ENCODE peak calls at places on chromosome 2, in nine cellular contexts. D, K, F, M, E, I, U, A and L are unnamed samples.

GRCh38 chr2:51079945-51080344 is 48.0 kb upstream of the NRXN1 start:
- DNase-seq in D (no peak), K (no peak), F (no peak), M (peak; percentile 16), E (no peak), I (no peak), U (no peak), A (no peak), L (no peak)

GRCh38 chr2:62939735-62940491 is 110.7 kb upstream of the OTX1 start:
- DNase-seq in D (no peak), K (no peak), F (no peak), M (peak; percentile 96), E (no peak), I (no peak), U (no peak), A (no peak), L (no peak)

GRCh38 chr2:220076734-220077133 is 449.3 kb downstream of the SLC4A3 start:
- DNase-seq in D (no peak), K (no peak), F (no peak), M (peak; percentile 88), E (no peak), I (no peak), U (peak; percentile 12), A (peak; percentile 20), L (no peak)

GRCh38 chr2:236366406-236366805 is 102.2 kb upstream of the ASB18 start:
- DNase-seq in D (no peak), K (no peak), F (no peak), M (peak; percentile 4), E (no peak), I (no peak), U (no peak), A (no peak), L (no peak)

GRCh38 chr2:99643824-99644787 is 154.3 kb upstream of the REV1 start:
- DNase-seq in D (no peak), K (no peak), F (no peak), M (peak; percentile 79), E (peak; percentile 37), I (no peak), U (no peak), A (no peak), L (no peak)

GRCh38 chr2:201860541-201861154 is 54.3 kb downstream of the CDK15 start:
- DNase-seq in D (peak; percentile 40), K (no peak), F (peak; percentile 60), M (peak; percentile 87), E (peak; percentile 62), I (peak; percentile 48), U (peak; percentile 77), A (peak; percentile 57), L (no peak)

GRCh38 chr2:164314148-164314547 is 307.1 kb downstream of the GRB14 start:
- DNase-seq in D (no peak), K (no peak), F (no peak), M (peak; percentile 58), E (peak; percentile 37), I (no peak), U (no peak), A (no peak), L (no peak)

GRCh38 chr2:47016172-47016913 is 100.7 kb upstream of the MCFD2 start:
- DNase-seq in D (no peak), K (peak; percentile 58), F (no peak), M (peak; percentile 97), E (peak; percentile 91), I (peak; percentile 33), U (no peak), A (no peak), L (no peak)

GRCh38 chr2:176774768-176775453 is 437.7 kb upstream of the HNRNPA3 start:
- DNase-seq in D (no peak), K (no peak), F (no peak), M (no peak), E (no peak), I (no peak), U (no peak), A (no peak), L (no peak)

GRCh38 chr2:128374711-128375413 is 56.2 kb upstream of the HS6ST1 start:
- DNase-seq in D (peak; percentile 24), K (peak; percentile 47), F (no peak), M (no peak), E (no peak), I (peak; percentile 68), U (no peak), A (no peak), L (no peak)

GRCh38 chr2:86035883-86036789 is 69.5 kb downstream of the POLR1A start:
- DNase-seq in D (peak; percentile 65), K (peak; percentile 86), F (peak; percentile 85), M (peak; percentile 87), E (no peak), I (peak; percentile 15), U (no peak), A (peak; percentile 35), L (peak; percentile 83)

DNA sequence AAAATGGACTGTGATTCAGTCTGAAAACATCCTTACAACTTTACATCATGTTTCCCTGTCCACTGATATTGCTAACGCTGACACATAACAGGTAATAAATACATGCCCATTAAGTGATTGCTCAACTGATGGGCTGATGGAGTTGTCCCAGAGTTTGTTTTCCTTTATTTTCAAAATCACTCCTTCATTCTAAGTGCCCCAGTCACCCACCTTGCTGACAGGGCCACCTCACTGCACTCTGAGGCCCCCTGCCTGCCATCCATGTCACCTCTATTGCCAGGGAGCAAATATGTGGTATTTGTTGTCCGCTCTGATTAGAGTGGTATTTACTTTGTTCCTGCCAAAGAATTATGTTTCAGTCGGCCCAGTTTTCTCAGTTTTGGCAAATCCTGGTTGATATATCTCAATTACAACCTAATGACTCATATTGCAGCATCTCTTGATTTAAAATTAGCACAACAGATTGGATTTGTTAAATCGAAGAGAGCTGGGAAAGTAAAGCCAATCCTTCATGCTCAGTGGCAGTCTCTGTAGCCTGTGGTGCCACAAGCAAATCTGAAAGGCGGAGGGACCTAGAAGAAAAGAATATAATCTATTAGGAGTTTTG is 105.1 kb downstream of the RDH14 start:
- DNase-seq in D (no peak), K (no peak), F (no peak), M (peak; percentile 84), E (peak; percentile 39), I (peak; percentile 10), U (peak; percentile 40), A (no peak), L (no peak)
- TF ChIP-seq CTCF in D (no peak), K (no peak), F (peak; percentile 30), M (peak; percentile 54), E (peak; percentile 43), I (peak; percentile 37), U (peak; percentile 65), A (no peak), L (peak; percentile 43)

DNA sequence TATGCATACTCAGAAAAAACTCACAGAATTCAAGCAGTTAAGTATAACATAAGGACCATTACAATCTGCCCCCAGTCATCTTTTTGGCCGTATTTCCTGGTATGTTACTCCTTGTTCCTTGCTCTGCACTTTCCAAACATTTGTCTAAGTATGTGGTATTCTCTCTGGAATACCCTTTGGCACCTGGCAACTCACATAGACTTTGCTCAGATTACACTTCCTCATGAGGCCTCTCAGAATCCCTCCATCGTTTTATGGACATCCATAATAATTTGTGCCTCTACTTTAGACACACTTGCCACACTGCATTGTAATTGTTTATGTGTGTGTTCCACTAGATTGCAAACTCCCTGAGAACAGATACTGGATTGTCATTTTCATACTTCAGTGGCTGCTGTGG is 84.1 kb downstream of the HIBCH start:
- DNase-seq in D (no peak), K (no peak), F (no peak), M (no peak), E (no peak), I (no peak), U (no peak), A (no peak), L (no peak)
- TF ChIP-seq CTCF in D (no peak), K (no peak), F (no peak), M (no peak), E (no peak), I (no peak), U (no peak), A (no peak), L (no peak)

GRCh38 chr2:231931481-231931915 is 5.3 kb upstream of the NPPC start:
- DNase-seq in D (peak; percentile 7), K (no peak), F (peak; percentile 75), M (no peak), E (peak; percentile 5), I (no peak), U (no peak), A (no peak), L (peak; percentile 46)

GRCh38 chr2:231930601-231931281 is 4.5 kb upstream of the NPPC start:
- DNase-seq in D (peak; percentile 16), K (no peak), F (peak; percentile 74), M (no peak), E (peak; percentile 3), I (no peak), U (no peak), A (no peak), L (peak; percentile 74)

GRCh38 chr2:231928901-231929725 is 2.9 kb upstream of the NPPC start:
- DNase-seq in D (peak; percentile 15), K (no peak), F (no peak), M (no peak), E (peak; percentile 5), I (no peak), U (no peak), A (no peak), L (no peak)

GRCh38 chr2:231928481-231928880 is 2.3 kb upstream of the NPPC start:
- DNase-seq in D (peak; percentile 9), K (no peak), F (no peak), M (no peak), E (peak; percentile 76), I (peak; percentile 45), U (peak; percentile 42), A (no peak), L (no peak)

GRCh38 chr2:231929961-231930600 is 3.9 kb upstream of the NPPC start:
- DNase-seq in D (peak; percentile 24), K (no peak), F (peak; percentile 82), M (no peak), E (peak; percentile 74), I (peak; percentile 46), U (peak; percentile 12), A (no peak), L (peak; percentile 82)
- TF ChIP-seq CTCF in D (no peak), K (no peak), F (peak; percentile 11), M (peak; percentile 33), E (peak; percentile 91), I (peak; percentile 27), U (peak; percentile 6), A (peak; percentile 46), L (peak; percentile 51)

GRCh38 chr2:234047361-234047760 is 3.1 kb upstream of the SPP2 start:
- DNase-seq in D (no peak), K (no peak), F (no peak), M (peak; percentile 29), E (peak; percentile 25), I (no peak), U (no peak), A (no peak), L (no peak)
- TF ChIP-seq CTCF in D (no peak), K (no peak), F (no peak), M (no peak), E (peak; percentile 34), I (no peak), U (no peak), A (no peak), L (no peak)